ENCODE peak calls at places on chromosome X, in six cellular contexts. V is adrenal gland, C is esophagus squamous epithelium, A is tibial nerve, Z is transverse colon, X is lower leg skin. G is an unnamed sample.

GRCh38 chrX:13219990-13220764 is 99.7 kb downstream of the ATXN3L start:
- DNase-seq in V (no peak), C (no peak), A (no peak), Z (no peak), X (no peak), G (no peak)

GRCh38 chrX:80335062-80335830 is 85.0 kb upstream of the TENT5D start:
- DNase-seq in V (peak), C (no peak), A (peak), Z (peak), X (peak), G (no peak)

GRCh38 chrX:65522739-65523372 is 11.7 kb downstream of the LAS1L start:
- DNase-seq in V (no peak), C (no peak), A (no peak), Z (no peak), X (no peak), G (peak)

GRCh38 chrX:14095702-14096101 is 66.0 kb upstream of the GEMIN8 start:
- DNase-seq in V (peak), C (no peak), A (no peak), Z (peak), X (peak), G (peak)

GRCh38 chrX:17500145-17500579 is 125.2 kb downstream of the NHS start:
- DNase-seq in V (peak), C (no peak), A (no peak), Z (peak), X (no peak), G (no peak)

GRCh38 chrX:56284269-56284668 is 52.1 kb downstream of the KLF8 start:
- DNase-seq in V (no peak), C (no peak), A (no peak), Z (no peak), X (no peak), G (no peak)

GRCh38 chrX:78997870-78998558 is 52.8 kb downstream of the P2RY10 start:
- DNase-seq in V (no peak), C (no peak), A (no peak), Z (no peak), X (no peak), G (no peak)

GRCh38 chrX:101659601-101660063 is at the start of gene ARMCX2:
- DNase-seq in V (peak), C (no peak), A (peak), Z (peak), X (no peak), G (no peak)

GRCh38 chrX:17758382-17758781 is 21.1 kb downstream of the SCML1 start:
- DNase-seq in V (no peak), C (no peak), A (no peak), Z (no peak), X (no peak), G (no peak)

GRCh38 chrX:16882702-16883486 is 12.7 kb upstream of the RBBP7 start:
- DNase-seq in V (peak), C (peak), A (peak), Z (peak), X (peak), G (peak)

GRCh38 chrX:120768681-120769080 is 107.0 kb downstream of the CT47B1 start:
- DNase-seq in V (no peak), C (no peak), A (no peak), Z (no peak), X (no peak), G (no peak)

DNA sequence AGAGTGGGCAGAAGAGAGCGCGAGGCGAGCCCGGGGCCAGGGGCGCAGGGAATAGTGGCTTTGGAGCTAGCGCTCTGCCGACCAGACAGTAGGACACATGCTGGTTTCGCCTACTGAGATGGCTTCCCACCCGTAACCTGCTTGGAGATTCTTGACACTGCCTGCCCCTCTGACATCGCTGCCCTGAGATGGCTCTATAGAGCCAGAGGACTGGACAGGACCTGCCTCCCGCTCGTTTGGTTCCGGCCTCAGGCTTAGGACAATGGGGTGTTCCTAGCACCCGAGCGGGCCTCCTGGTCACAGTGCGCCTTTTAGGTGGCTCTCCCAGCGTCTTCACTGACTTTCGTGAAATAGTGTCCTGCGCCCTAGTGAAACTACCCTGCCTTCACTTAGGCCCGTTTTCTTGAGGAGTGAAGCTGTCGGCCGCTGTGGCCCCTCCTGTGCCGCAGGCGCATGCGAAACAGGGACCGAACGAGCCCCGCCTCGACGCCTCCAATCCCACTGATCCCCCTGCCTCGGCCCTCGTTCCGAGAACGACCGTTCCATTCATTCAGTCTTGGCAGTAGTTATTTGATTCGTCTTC is 608 bp downstream of the TAF1 start:
- DNase-seq in V (peak), C (no peak), A (no peak), Z (peak), X (no peak), G (peak)
- TF ChIP-seq POLR2A in V (no peak), C (no peak), A (no peak), Z (no peak), X (no peak), G (no peak)

GRCh38 chrX:100654256-100654655 is 10.3 kb downstream of the SRPX2 start:
- DNase-seq in V (no peak), C (no peak), A (no peak), Z (no peak), X (no peak), G (peak)
- TF ChIP-seq CTCF in V (no peak), C (no peak), A (no peak), Z (peak), X (no peak), G (no peak)

GRCh38 chrX:64205441-64205734 is at the start of gene AMER1:
- DNase-seq in V (no peak), C (no peak), A (no peak), Z (peak), X (no peak), G (no peak)
- TF ChIP-seq POLR2A in V (no peak), C (no peak), A (no peak), Z (no peak), X (no peak), G (no peak)

DNA sequence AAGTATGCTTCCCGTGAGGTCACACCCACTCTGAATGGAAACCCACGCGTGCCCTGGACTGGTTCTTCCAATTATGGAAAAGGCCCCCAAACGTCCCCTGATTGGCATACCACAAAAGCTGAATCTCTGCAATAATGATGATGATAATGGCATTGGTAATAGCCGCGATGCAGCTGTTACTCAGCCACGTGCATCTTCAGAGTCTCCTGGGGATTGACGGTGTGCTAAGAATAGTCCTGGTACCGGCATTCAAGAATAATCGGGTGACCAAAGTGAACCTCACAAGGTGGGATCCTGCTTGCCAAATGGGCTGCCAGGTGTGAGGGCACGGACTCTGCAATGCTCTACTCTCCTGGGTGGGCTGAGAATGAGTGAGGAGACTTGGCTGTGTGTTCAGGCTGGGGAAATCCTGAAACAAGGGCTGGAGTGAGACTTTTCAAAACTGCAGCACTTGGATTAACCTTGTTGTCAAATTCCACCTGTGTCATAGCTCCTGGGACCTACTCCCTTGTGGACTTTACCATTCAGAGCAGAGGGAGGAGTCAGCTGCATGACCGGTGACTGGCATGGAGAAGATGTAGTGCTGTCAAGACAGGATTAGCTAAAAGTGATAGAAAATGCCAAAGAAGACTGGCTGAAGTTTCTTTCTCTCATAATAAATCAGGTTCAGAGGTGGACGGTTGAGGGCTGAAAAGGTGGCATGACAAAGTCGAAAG is 615.4 kb downstream of the MID1IP1 start:
- DNase-seq in V (no peak), C (no peak), A (no peak), Z (no peak), X (no peak), G (no peak)
- TF ChIP-seq CTCF in V (no peak), C (no peak), A (no peak), Z (no peak), X (no peak), G (no peak)

DNA sequence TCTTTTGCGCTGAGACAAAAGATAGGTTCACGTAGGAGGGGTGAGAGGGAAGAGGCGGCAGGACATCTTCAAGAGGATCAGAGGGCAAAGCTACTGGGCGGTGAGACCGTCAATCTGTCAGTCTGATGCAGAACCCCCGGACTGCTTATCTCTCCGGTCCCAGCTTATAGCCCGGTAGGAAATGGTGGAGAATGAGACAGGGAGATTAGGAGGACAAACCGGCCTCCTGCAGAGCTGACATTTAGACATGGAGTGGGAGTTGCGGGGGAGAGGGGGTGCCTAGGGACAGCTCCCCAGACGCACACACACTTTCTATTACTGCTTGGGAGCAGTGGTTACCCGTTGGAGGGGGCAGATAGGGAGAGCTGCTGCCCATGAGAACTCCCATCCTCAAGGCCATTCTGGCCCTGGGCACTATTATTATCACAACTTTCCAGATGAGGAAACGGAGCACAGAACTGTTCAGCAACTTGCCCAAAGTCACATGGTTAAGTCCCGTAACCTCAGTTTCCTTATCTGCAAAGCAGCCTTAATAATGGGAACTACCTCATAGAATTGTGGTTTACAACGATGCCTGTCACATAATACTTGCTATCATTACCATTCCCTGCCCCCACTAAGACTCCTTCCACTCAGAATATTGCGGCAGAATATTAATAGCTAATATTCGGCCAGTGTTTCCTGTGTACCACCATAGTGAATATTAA is 1.1 kb upstream of the HDAC6 start:
- DNase-seq in V (peak), C (no peak), A (no peak), Z (no peak), X (no peak), G (peak)
- TF ChIP-seq POLR2A in V (no peak), C (no peak), A (no peak), Z (no peak), X (no peak), G (no peak)

DNA sequence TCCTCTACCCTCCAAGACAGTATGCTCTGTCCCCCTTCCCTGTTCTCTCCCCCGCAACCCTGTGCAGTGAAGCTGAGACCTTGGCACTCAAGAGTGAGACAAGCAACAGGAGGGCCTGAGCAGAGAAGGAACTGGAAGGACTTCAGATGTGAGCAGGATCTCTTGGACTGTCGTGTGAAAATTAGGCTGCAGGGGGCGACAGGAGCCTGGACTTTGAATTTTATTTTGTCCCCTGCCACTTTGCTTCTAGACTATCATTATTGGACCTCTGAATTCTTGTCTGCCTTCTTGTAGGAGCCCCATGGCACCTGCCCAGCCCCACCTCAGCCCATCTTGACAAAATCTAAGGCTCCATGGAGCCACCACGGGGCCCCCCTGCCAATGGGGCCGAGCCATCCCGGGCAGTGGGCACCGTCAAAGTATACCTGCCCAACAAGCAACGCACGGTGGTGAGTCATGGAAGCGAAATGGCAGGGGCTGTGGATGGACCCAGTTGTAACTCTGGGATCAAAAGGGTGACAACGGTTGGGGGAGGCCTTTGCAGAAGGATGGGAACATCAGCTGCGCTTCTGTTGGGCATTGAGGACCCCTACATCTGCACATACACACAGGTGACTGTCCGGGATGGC is 1.7 kb downstream of the ARAF start:
- DNase-seq in V (no peak), C (no peak), A (no peak), Z (no peak), X (no peak), G (peak)
- TF ChIP-seq CTCF in V (peak), C (no peak), A (no peak), Z (peak), X (no peak), G (peak)

GRCh38 chrX:77785746-77786548 is at the start of gene ATRX:
- DNase-seq in V (peak), C (peak), A (peak), Z (peak), X (peak), G (peak)
- TF ChIP-seq POLR2A in V (peak), C (no peak), A (peak), Z (peak), X (no peak), G (peak)

GRCh38 chrX:39983715-39984114 is 114.0 kb downstream of the BCOR start:
- DNase-seq in V (peak), C (no peak), A (no peak), Z (no peak), X (no peak), G (no peak)

GRCh38 chrX:39985116-39985515 is 112.6 kb downstream of the BCOR start:
- DNase-seq in V (no peak), C (no peak), A (no peak), Z (no peak), X (no peak), G (no peak)

GRCh38 chrX:39982927-39983326 is 114.8 kb downstream of the BCOR start:
- DNase-seq in V (no peak), C (no peak), A (no peak), Z (no peak), X (no peak), G (no peak)

GRCh38 chrX:39984191-39984956 is 113.4 kb downstream of the BCOR start:
- DNase-seq in V (peak), C (no peak), A (no peak), Z (no peak), X (no peak), G (no peak)

GRCh38 chrX:39985551-39985950 is 112.2 kb downstream of the BCOR start:
- DNase-seq in V (no peak), C (no peak), A (no peak), Z (no peak), X (no peak), G (no peak)
- TF ChIP-seq CTCF in V (no peak), C (no peak), A (no peak), Z (no peak), X (no peak), G (no peak)

GRCh38 chrX:18985186-18985435 is 1.2 kb upstream of the PHKA2 start:
- DNase-seq in V (no peak), C (no peak), A (no peak), Z (no peak), X (no peak), G (no peak)

GRCh38 chrX:18981124-18981807 is 2.6 kb downstream of the PHKA2 start:
- DNase-seq in V (no peak), C (no peak), A (no peak), Z (no peak), X (no peak), G (no peak)

GRCh38 chrX:18983711-18984380 is at the start of gene PHKA2:
- DNase-seq in V (peak), C (no peak), A (peak), Z (peak), X (peak), G (no peak)

GRCh38 chrX:18984381-18985185 is 669 bp upstream of the PHKA2 start:
- DNase-seq in V (peak), C (peak), A (peak), Z (peak), X (peak), G (peak)
- TF ChIP-seq POLR2A in V (peak), C (no peak), A (peak), Z (peak), X (no peak), G (peak)

G was measured in NB4.